ENCODE peak calls at places on chromosomes 5 and 9, in five cellular contexts. Y is mucosa of descending colon, F is sciatic nerve, D is HepG2, Q is left cardiac atrium. T is an unnamed sample.

GRCh38 chr5:124371121-124371706 is 375.2 kb downstream of the ZNF608 start:
- ATAC-seq in Y (no peak), F (peak; percentile 92), D (no peak), Q (peak; percentile 65), T (peak; percentile 36)

GRCh38 chr5:172492991-172493390 is 38.7 kb upstream of the SH3PXD2B start:
- ATAC-seq in Y (no peak), F (no peak), D (no peak), Q (no peak), T (peak; percentile 51)

GRCh38 chr9:114430443-114430842 is 42.7 kb upstream of the AKNA start:
- ATAC-seq in Y (no peak), F (no peak), D (no peak), Q (no peak), T (no peak)

GRCh38 chr9:14909631-14910177 is 524 bp downstream of the FREM1 start:
- ATAC-seq in Y (peak; percentile 42), F (peak; percentile 62), D (peak; percentile 52), Q (peak; percentile 41), T (peak; percentile 51)

GRCh38 chr9:115034801-115035200 is 83.2 kb downstream of the TNC start:
- ATAC-seq in Y (no peak), F (peak; percentile 59), D (no peak), Q (peak; percentile 55), T (peak; percentile 52)

GRCh38 chr9:81557957-81558791 is 131.2 kb downstream of the TLE1 start:
- ATAC-seq in Y (peak; percentile 55), F (peak; percentile 95), D (no peak), Q (peak; percentile 72), T (peak; percentile 87)

GRCh38 chr5:443239-444151 is 519 bp downstream of the EXOC3 start:
- ATAC-seq in Y (peak; percentile 53), F (peak; percentile 23), D (peak; percentile 15), Q (peak; percentile 40), T (peak; percentile 8)

GRCh38 chr9:20835364-20836286 is 151.6 kb downstream of the FOCAD start:
- ATAC-seq in Y (no peak), F (peak; percentile 87), D (peak; percentile 93), Q (peak; percentile 34), T (no peak)

GRCh38 chr5:142826741-142827492 is 56.7 kb downstream of the ARHGAP26 start:
- ATAC-seq in Y (peak; percentile 19), F (no peak), D (no peak), Q (peak; percentile 11), T (no peak)

GRCh38 chr5:172322028-172322965 is 38.7 kb upstream of the UBTD2 start:
- ATAC-seq in Y (peak; percentile 78), F (no peak), D (peak; percentile 82), Q (no peak), T (no peak)

GRCh38 chr5:54821445-54822330 is 163.7 kb downstream of the ESM1 start:
- ATAC-seq in Y (no peak), F (no peak), D (no peak), Q (no peak), T (no peak)

GRCh38 chr9:128276574-128277270 is 646 bp downstream of the SWI5 start:
- ATAC-seq in Y (peak; percentile 18), F (peak; percentile 48), D (peak; percentile 42), Q (peak; percentile 41), T (peak; percentile 34)

GRCh38 chr5:16082982-16083381 is 96.6 kb downstream of the MARCHF11 start:
- ATAC-seq in Y (no peak), F (no peak), D (no peak), Q (no peak), T (no peak)

GRCh38 chr5:99878830-99879229 is 656.3 kb upstream of the FAM174A start:
- ATAC-seq in Y (no peak), F (no peak), D (no peak), Q (no peak), T (peak; percentile 7)

GRCh38 chr5:115098041-115098702 is 71.5 kb downstream of the TRIM36 start:
- ATAC-seq in Y (peak; percentile 78), F (peak; percentile 69), D (peak; percentile 93), Q (peak; percentile 63), T (no peak)

GRCh38 chr5:23146183-23146582 is 293.0 kb upstream of the CDH12 start:
- ATAC-seq in Y (no peak), F (no peak), D (no peak), Q (no peak), T (no peak)

GRCh38 chr9:133057006-133057405 is 4.8 kb upstream of the CEL start:
- ATAC-seq in Y (no peak), F (no peak), D (no peak), Q (no peak), T (no peak)

GRCh38 chr9:132031869-132032583 is 47.6 kb downstream of the MED27 start:
- ATAC-seq in Y (no peak), F (no peak), D (no peak), Q (no peak), T (no peak)

GRCh38 chr9:133837644-133838597 is 99.8 kb upstream of the SARDH start:
- ATAC-seq in Y (peak; percentile 65), F (no peak), D (no peak), Q (no peak), T (no peak)

GRCh38 chr9:101409079-101409477 is 10.4 kb downstream of the ZNF189 start:
- ATAC-seq in Y (no peak), F (no peak), D (no peak), Q (no peak), T (no peak)

GRCh38 chr5:14491505-14491904 is 90.1 kb upstream of the OTULINL start:
- ATAC-seq in Y (peak; percentile 35), F (peak; percentile 89), D (no peak), Q (peak; percentile 34), T (peak; percentile 79)

GRCh38 chr5:132272341-132273210 is 15.1 kb downstream of the PDLIM4 start:
- ATAC-seq in Y (peak; percentile 67), F (peak; percentile 27), D (peak; percentile 36), Q (peak; percentile 8), T (peak; percentile 11)

GRCh38 chr9:17159469-17159868 is 24.6 kb downstream of the CNTLN start:
- ATAC-seq in Y (no peak), F (no peak), D (no peak), Q (no peak), T (no peak)

GRCh38 chr9:103188966-103189365 is 193.8 kb downstream of the CYLC2 start:
- ATAC-seq in Y (no peak), F (peak; percentile 26), D (peak; percentile 23), Q (peak; percentile 31), T (no peak)

GRCh38 chr5:142664067-142664466 is 21.8 kb downstream of the FGF1 start:
- ATAC-seq in Y (no peak), F (no peak), D (no peak), Q (no peak), T (no peak)

GRCh38 chr5:14450055-14450524 is 131.5 kb upstream of the OTULINL start:
- ATAC-seq in Y (peak; percentile 13), F (peak; percentile 87), D (no peak), Q (peak; percentile 90), T (peak; percentile 88)

GRCh38 chr5:38835887-38836286 is 9.9 kb upstream of the OSMR start:
- ATAC-seq in Y (no peak), F (peak; percentile 28), D (no peak), Q (peak; percentile 75), T (peak; percentile 67)

GRCh38 chr9:70553718-70554673 is 139.5 kb upstream of the KLF9 start:
- ATAC-seq in Y (no peak), F (peak; percentile 85), D (no peak), Q (peak; percentile 90), T (peak; percentile 73)

GRCh38 chr9:136399176-136400037 is 563 bp downstream of the SNAPC4 start:
- ATAC-seq in Y (peak; percentile 26), F (peak; percentile 6), D (peak; percentile 44), Q (peak; percentile 16), T (no peak)

GRCh38 chr9:113464672-113465271 is 1.2 kb downstream of the RGS3 start:
- ATAC-seq in Y (no peak), F (no peak), D (peak; percentile 11), Q (no peak), T (no peak)

GRCh38 chr9:107270580-107270979 is 12.5 kb upstream of the RAD23B start:
- ATAC-seq in Y (no peak), F (no peak), D (peak; percentile 81), Q (no peak), T (no peak)

GRCh38 chr9:37390759-37391158 is 31.7 kb upstream of the GRHPR start:
- ATAC-seq in Y (peak; percentile 90), F (no peak), D (peak; percentile 65), Q (no peak), T (no peak)

GRCh38 chr5:181058786-181059296 is 18.8 kb downstream of the BTNL9 start:
- ATAC-seq in Y (no peak), F (no peak), D (peak; percentile 38), Q (no peak), T (no peak)

GRCh38 chr9:117681827-117682226 is 22.4 kb upstream of the TLR4 start:
- ATAC-seq in Y (no peak), F (no peak), D (no peak), Q (no peak), T (no peak)